ENCODE peak calls at places on chromosomes 1 and 21, in eight cellular contexts. X is SK-N-SH, I is upper lobe of left lung, P is stomach, R is suprapubic skin, Y is K562, V is esophagus muscularis mucosa, W is GM12878. H is an unnamed sample.

GRCh38 chr1:152179566-152179965 is 20.5 kb upstream of the RPTN start:
- DNase-seq in I (no peak), V (no peak), X (no peak), P (no peak), Y (no peak), R (no peak), W (no peak), H (no peak)

GRCh38 chr1:162218975-162219374 is 149.5 kb downstream of the NOS1AP start:
- DNase-seq in V (no peak), I (no peak), R (no peak), Y (no peak), P (no peak), W (no peak), X (no peak), H (no peak)

GRCh38 chr1:218748071-218748470 is 402.9 kb downstream of the TGFB2 start:
- DNase-seq in I (no peak), W (no peak), R (no peak), X (no peak), Y (no peak), V (no peak), P (no peak), H (no peak)

GRCh38 chr1:194975913-194976312 is 1632.3 kb downstream of the KCNT2 start:
- DNase-seq in X (no peak), W (no peak), I (no peak), Y (no peak), V (no peak), R (no peak), P (no peak), H (no peak)

GRCh38 chr1:75520862-75521261 is 90.1 kb downstream of the SLC44A5 start:
- DNase-seq in Y (no peak), P (no peak), I (no peak), R (no peak), V (no peak), X (no peak), W (no peak), H (no peak)

GRCh38 chr1:27428316-27429028 is 36.0 kb downstream of the GPR3 start:
- DNase-seq in W (no peak), X (peak), V (no peak), I (no peak), P (no peak), R (no peak), Y (peak), H (no peak)

GRCh38 chr1:11522400-11523235 is 43.7 kb downstream of the DISP3 start:
- DNase-seq in V (no peak), Y (no peak), R (peak), P (no peak), I (peak), W (no peak), X (no peak), H (no peak)

GRCh38 chr1:24027838-24028468 is 47.8 kb upstream of the SRSF10 start:
- DNase-seq in I (no peak), R (no peak), W (peak), V (no peak), P (no peak), X (peak), Y (no peak), H (no peak)

GRCh38 chr1:83845437-83846071 is 153.4 kb downstream of the TTLL7 start:
- DNase-seq in R (no peak), Y (no peak), W (no peak), I (no peak), P (no peak), V (no peak), X (no peak), H (no peak)

GRCh38 chr1:161006563-161006962 is 14.4 kb downstream of the F11R start:
- DNase-seq in W (no peak), P (no peak), I (no peak), X (no peak), Y (no peak), R (no peak), V (no peak), H (no peak)

GRCh38 chr1:181038399-181038873 is 4.7 kb downstream of the MR1 start:
- DNase-seq in P (peak), I (peak), W (no peak), Y (peak), X (peak), V (no peak), R (no peak), H (peak)

GRCh38 chr1:205127646-205128045 is 5.9 kb upstream of the RBBP5 start:
- DNase-seq in X (no peak), R (no peak), P (no peak), W (no peak), Y (no peak), I (peak), V (no peak), H (no peak)

GRCh38 chr1:199335496-199335895 is 692.0 kb upstream of the NR5A2 start:
- DNase-seq in V (no peak), W (no peak), P (no peak), X (no peak), Y (no peak), R (no peak), I (no peak), H (no peak)

GRCh38 chr1:12654657-12655056 is 10.8 kb downstream of the AADACL4 start:
- DNase-seq in V (no peak), W (no peak), R (no peak), P (peak), X (no peak), Y (no peak), I (no peak), H (peak)

GRCh38 chr1:43047135-43047534 is 88.5 kb upstream of the SLC2A1 start:
- DNase-seq in X (no peak), I (no peak), R (no peak), P (no peak), W (no peak), V (no peak), Y (no peak), H (no peak)

GRCh38 chr1:151716405-151716762 is 219 bp downstream of the CELF3 start:
- DNase-seq in W (no peak), Y (no peak), I (no peak), V (no peak), X (no peak), P (no peak), R (no peak), H (no peak)

GRCh38 chr1:216293673-216294072 is 129.6 kb downstream of the USH2A start:
- DNase-seq in W (no peak), R (no peak), I (no peak), X (no peak), P (no peak), Y (no peak), V (no peak), H (no peak)

GRCh38 chr1:47675721-47676120 is 237.9 kb downstream of the FOXD2 start:
- DNase-seq in V (no peak), W (no peak), X (no peak), I (no peak), P (peak), Y (no peak), R (peak), H (no peak)

GRCh38 chr1:25765152-25765909 is 34.7 kb upstream of the SELENON start:
- DNase-seq in X (no peak), V (no peak), W (no peak), I (no peak), P (no peak), Y (no peak), R (no peak), H (no peak)

GRCh38 chr1:181676269-181676668 is 193.0 kb downstream of the CACNA1E start:
- DNase-seq in P (peak), W (peak), R (no peak), I (no peak), Y (peak), X (peak), V (no peak), H (peak)

GRCh38 chr21:46650476-46651098 is 15.1 kb downstream of the PRMT2 start:
- DNase-seq in X (peak), Y (no peak), P (no peak), I (no peak), R (no peak), V (no peak), W (no peak), H (no peak)

GRCh38 chr1:16980473-16981268 is at the start of gene MFAP2:
- DNase-seq in X (peak), Y (no peak), W (no peak), P (no peak), R (no peak), I (no peak), V (no peak), H (no peak)

GRCh38 chr1:101781437-101781836 is 215.3 kb downstream of the OLFM3 start:
- DNase-seq in W (no peak), X (peak), I (peak), Y (no peak), R (no peak), P (no peak), V (no peak), H (no peak)

GRCh38 chr1:43870306-43870705 is 63.3 kb upstream of the ARTN start:
- DNase-seq in R (no peak), X (no peak), Y (no peak), W (no peak), I (no peak), V (no peak), P (no peak), H (no peak)

GRCh38 chr1:165828103-165828558 is 717 bp downstream of the UCK2 start:
- DNase-seq in V (no peak), Y (no peak), W (no peak), I (no peak), R (no peak), X (peak), P (peak), H (peak)

GRCh38 chr21:30646904-30647303 is 4.2 kb downstream of the KRTAP20-3 start:
- DNase-seq in I (no peak), X (no peak), W (no peak), V (no peak), Y (no peak), P (no peak), R (no peak), H (no peak)

GRCh38 chr1:193070395-193070753 is 11.0 kb downstream of the RO60 start:
- DNase-seq in I (no peak), X (no peak), W (no peak), P (no peak), Y (no peak), V (no peak), R (no peak), H (no peak)

GRCh38 chr1:35184495-35185199 is 8.3 kb downstream of the SFPQ start:
- DNase-seq in I (no peak), W (no peak), P (no peak), R (no peak), Y (no peak), V (no peak), X (no peak), H (no peak)
- TF ChIP-seq POLR2AphosphoS5 in I (no peak), W (peak), P (no peak), R (no peak), Y (peak), V (no peak), X (no peak), H (no peak)

GRCh38 chr1:226838456-226838855 is 32.0 kb upstream of the PSEN2 start:
- DNase-seq in W (no peak), I (no peak), P (no peak), X (no peak), R (no peak), Y (no peak), V (no peak), H (no peak)
- TF ChIP-seq EP300 in W (no peak), I (no peak), P (no peak), X (no peak), R (no peak), Y (no peak), V (no peak), H (no peak)

DNA sequence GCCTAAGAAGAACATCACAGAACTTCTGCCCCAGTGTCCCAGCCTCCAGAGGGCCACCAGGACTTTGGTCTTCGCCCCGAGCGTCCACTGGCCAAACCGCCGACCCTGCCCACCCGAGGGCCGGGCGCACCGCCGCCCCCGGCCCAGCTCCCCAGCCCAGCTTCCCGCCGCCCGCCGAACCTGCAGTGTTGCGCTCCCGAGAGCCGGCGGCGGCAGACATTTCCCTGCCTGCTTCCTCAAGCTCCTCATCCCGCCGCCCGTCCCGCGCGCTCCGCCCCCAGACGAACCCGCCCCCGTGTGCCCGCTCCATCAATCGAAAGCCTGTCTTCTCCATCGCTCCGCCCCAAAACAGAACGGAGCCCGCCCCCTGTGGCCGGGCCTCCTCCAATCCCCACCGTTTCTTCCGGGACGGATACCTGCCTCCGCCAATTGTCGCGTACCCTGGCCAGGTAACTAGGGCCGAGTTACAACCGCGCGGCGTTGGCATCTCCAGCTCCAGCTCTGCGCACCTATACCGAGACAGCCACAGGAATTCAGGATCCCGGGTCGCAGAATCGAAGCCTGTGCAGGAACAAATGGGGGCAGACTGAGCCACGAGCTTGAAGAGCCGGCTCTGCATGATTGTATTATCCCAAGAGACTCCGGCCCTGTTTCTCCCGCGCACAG is 15.2 kb downstream of the INPP5B start:
- DNase-seq in I (peak), V (peak), P (peak), W (peak), R (peak), X (peak), Y (peak), H (peak)
- TF ChIP-seq CTCF in I (no peak), V (no peak), P (peak), W (no peak), R (no peak), X (no peak), Y (peak), H (no peak)

GRCh38 chr1:54312874-54313316 is 93.3 kb downstream of the SSBP3 start:
- DNase-seq in X (peak), V (peak), Y (no peak), W (no peak), P (no peak), I (no peak), R (no peak), H (peak)
- TF ChIP-seq POLR2AphosphoS5 in X (no peak), V (peak), Y (no peak), W (no peak), P (no peak), I (peak), R (no peak), H (no peak)

GRCh38 chr1:84847253-84848247 is 45.5 kb downstream of the LPAR3 start:
- DNase-seq in V (peak), R (no peak), X (peak), W (no peak), P (peak), Y (no peak), I (peak), H (peak)
- TF ChIP-seq EP300 in V (no peak), R (no peak), X (peak), W (no peak), P (no peak), Y (no peak), I (no peak), H (no peak)

DNA sequence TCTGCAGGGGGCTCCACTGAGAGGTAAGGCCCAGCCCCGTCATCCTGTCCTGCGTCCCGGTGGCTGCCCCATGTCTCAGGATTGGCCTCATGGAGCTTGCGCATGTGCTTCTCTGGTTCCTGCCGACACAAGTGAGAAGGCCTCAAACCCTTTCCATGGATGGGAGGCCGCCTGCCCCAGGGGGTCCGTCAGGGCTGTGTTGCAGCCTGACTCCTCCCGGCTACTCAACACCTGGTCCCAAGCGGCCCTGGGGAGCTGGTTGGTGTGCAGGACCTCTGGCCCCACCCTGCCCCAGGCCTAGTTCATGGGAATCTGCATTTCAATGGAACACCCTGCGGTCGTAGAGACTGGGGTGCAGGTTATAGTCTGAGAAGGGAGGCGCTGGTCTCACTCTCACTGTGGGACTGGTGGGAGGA is 21.1 kb upstream of the PDE9A start:
- DNase-seq in X (no peak), Y (no peak), V (no peak), W (no peak), I (no peak), P (no peak), R (peak), H (peak)
- TF ChIP-seq CTCF in X (no peak), Y (no peak), V (no peak), W (no peak), I (no peak), P (no peak), R (no peak), H (no peak)

GRCh38 chr1:244049969-244050834 is 881 bp upstream of the ZBTB18 start:
- DNase-seq in P (no peak), W (no peak), X (no peak), R (no peak), Y (no peak), I (peak), V (no peak), H (peak)

GRCh38 chr1:244048566-244049141 is 2.4 kb upstream of the ZBTB18 start:
- DNase-seq in X (no peak), Y (no peak), P (no peak), V (no peak), R (no peak), I (no peak), W (no peak), H (no peak)

GRCh38 chr1:244046907-244047738 is 4.0 kb upstream of the ZBTB18 start:
- DNase-seq in R (no peak), Y (no peak), I (no peak), W (peak), P (no peak), V (no peak), X (no peak), H (no peak)

GRCh38 chr1:244049142-244049968 is 1.7 kb upstream of the ZBTB18 start:
- DNase-seq in P (no peak), W (no peak), I (peak), X (peak), R (no peak), Y (peak), V (no peak), H (peak)

DNA sequence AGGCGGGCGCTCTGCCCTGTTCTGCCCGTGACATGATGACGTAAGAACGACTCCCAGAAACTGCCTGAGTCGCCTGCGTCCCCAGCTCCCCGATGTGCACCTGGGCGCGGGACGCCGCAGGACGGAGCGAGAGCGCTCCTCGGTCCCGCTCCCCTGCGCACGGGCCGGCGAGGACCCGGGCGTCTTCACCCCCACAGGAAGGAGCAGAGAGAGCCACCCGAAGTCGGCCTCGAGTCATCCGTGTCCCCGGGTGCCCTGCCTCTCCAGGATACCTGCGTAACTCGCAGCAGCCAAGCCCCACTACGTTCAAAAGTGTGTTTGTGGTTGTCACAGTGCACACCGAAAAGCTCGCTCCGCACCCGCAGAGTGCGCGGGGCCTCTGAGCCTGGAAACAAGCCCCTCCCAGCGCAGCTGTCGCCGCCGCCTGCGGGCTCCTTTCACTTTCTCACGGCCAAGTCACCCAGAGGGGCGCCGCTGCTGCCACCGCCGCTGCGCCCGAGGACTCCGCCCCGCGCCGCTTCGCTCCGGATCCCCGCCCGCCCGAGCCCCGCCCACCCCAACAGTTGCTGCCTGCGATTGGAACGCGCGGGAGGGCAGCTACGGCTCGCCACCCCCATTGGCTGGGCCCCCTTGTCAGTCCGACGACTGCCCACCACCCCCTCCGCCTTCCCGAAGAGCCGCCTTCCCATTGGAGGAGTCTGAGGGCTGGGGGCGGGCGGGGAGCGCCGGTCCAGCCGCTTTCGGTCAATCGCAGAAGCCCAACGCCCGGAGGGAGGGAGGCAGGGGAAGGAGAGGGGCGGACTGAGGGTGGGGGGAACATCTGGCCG is 3.1 kb upstream of the ZBTB18 start:
- DNase-seq in W (peak), P (peak), V (peak), Y (peak), R (peak), I (peak), X (peak), H (peak)
- TF ChIP-seq POLR2AphosphoS5 in W (peak), P (peak), V (peak), Y (peak), R (peak), I (peak), X (peak), H (peak)

GRCh38 chr21:34702341-34702807 is 33.6 kb downstream of the CLIC6 start:
- DNase-seq in I (no peak), Y (no peak), P (peak), V (no peak), W (no peak), X (no peak), R (peak), H (no peak)
- TF ChIP-seq EP300 in I (no peak), Y (no peak), P (no peak), V (no peak), W (no peak), X (no peak), R (no peak), H (no peak)

H was measured in transverse colon.